ENCODE peak calls at places on chromosomes 13 and 19, in four cellular contexts. E, K, U and O are unnamed samples.

GRCh38 chr19:55437410-55437809 is 5.7 kb downstream of the SHISA7 start:
- DNase-seq in E (no peak), K (peak; percentile 56), U (peak; percentile 60), O (peak; percentile 69)

GRCh38 chr19:48644839-48645651 is 942 bp downstream of the CA11 start:
- DNase-seq in E (no peak), K (peak; percentile 65), U (peak; percentile 71), O (peak; percentile 79)

GRCh38 chr19:11024259-11024658 is 63.4 kb downstream of the SMARCA4 start:
- DNase-seq in E (no peak), K (no peak), U (no peak), O (no peak)

GRCh38 chr19:2428027-2428690 is 773 bp upstream of the TIMM13 start:
- DNase-seq in E (no peak), K (peak; percentile 8), U (peak; percentile 65), O (no peak)

GRCh38 chr19:23345838-23346237 is 49.4 kb downstream of the ZNF91 start:
- DNase-seq in E (no peak), K (no peak), U (no peak), O (no peak)

GRCh38 chr19:42555317-42555716 is 27.0 kb upstream of the CEACAM1 start:
- DNase-seq in E (no peak), K (no peak), U (no peak), O (no peak)

GRCh38 chr19:2081873-2082810 is 14.0 kb downstream of the MOB3A start:
- DNase-seq in E (no peak), K (no peak), U (no peak), O (peak; percentile 69)

GRCh38 chr19:39941615-39942507 is 7.4 kb upstream of the FCGBP start:
- DNase-seq in E (no peak), K (peak; percentile 38), U (no peak), O (no peak)

GRCh38 chr13:47188802-47189201 is 291.9 kb upstream of the HTR2A start:
- DNase-seq in E (peak; percentile 63), K (peak; percentile 66), U (no peak), O (no peak)

GRCh38 chr13:56953965-56954364 is 186.8 kb upstream of the PRR20A start:
- DNase-seq in E (no peak), K (no peak), U (no peak), O (no peak)

GRCh38 chr13:42762251-42762650 is 19.1 kb upstream of the FAM216B start:
- DNase-seq in E (no peak), K (peak; percentile 54), U (no peak), O (no peak)

GRCh38 chr13:52319876-52320275 is 86.1 kb downstream of the THSD1 start:
- DNase-seq in E (no peak), K (peak; percentile 4), U (no peak), O (no peak)

GRCh38 chr19:50705422-50706019 is 14.1 kb downstream of the SHANK1 start:
- DNase-seq in E (peak; percentile 29), K (peak; percentile 76), U (no peak), O (peak; percentile 85)

GRCh38 chr19:50702158-50702869 is 17.3 kb downstream of the SHANK1 start:
- DNase-seq in E (no peak), K (no peak), U (no peak), O (no peak)

GRCh38 chr19:50702870-50703829 is 16.5 kb downstream of the SHANK1 start:
- DNase-seq in E (no peak), K (peak; percentile 50), U (no peak), O (no peak)

GRCh38 chr19:50706387-50706786 is 13.2 kb downstream of the SHANK1 start:
- DNase-seq in E (no peak), K (no peak), U (no peak), O (no peak)

DNA sequence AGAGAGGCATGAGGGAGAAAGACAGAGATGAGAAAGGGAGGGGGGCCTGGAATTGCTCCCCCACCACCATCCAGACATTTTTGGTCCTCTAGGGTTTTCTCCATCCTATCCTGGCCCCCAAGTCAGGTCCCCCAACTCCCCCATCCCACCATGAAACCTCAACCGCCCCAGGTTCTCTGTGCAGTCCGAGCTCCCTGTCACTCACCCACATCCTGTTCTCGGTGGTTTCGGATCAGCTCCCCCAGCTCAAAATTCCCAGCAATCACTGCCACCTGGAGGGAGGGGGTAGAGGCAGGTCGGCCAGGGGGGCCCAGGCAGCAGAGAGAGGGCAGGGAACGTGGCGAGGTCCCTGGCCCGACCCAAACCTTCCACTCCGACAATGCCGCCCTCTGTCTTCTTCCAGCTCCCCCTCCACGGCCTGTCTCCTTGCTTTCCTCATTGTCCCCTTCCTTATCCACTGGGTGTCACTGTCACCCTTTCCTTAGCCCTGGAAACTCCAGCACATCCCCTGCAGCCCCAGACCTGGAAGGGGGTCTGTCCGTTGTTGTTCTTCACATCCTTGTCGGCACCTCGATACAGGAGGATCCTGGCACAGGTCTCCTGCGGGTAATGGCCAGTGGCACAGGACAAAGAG is 15.6 kb downstream of the SHANK1 start:
- DNase-seq in E (no peak), K (no peak), U (peak; percentile 48), O (no peak)
- TF ChIP-seq CTCF in E (no peak), K (peak; percentile 25), U (peak; percentile 14), O (no peak)

GRCh38 chr19:13905634-13906524 is at the start of the genes BRME1 and CC2D1A:
- DNase-seq in E (peak; percentile 21), K (peak; percentile 75), U (peak; percentile 93), O (peak; percentile 100)
- TF ChIP-seq CTCF in E (no peak), K (no peak), U (no peak), O (no peak)

GRCh38 chr19:18279516-18280246 is 1.7 kb downstream of the JUND start:
- DNase-seq in E (peak; percentile 85), K (peak; percentile 92), U (peak; percentile 91), O (peak; percentile 97)

GRCh38 chr19:18281082-18282020 is at the start of gene JUND:
- DNase-seq in E (peak; percentile 89), K (peak; percentile 98), U (peak; percentile 97), O (peak; percentile 100)

GRCh38 chr19:18279266-18279515 is 2.2 kb downstream of the JUND start:
- DNase-seq in E (no peak), K (no peak), U (no peak), O (no peak)

GRCh38 chr19:18280247-18281081 is 958 bp downstream of the JUND start:
- DNase-seq in E (no peak), K (peak; percentile 69), U (peak; percentile 82), O (peak; percentile 92)

GRCh38 chr19:18278521-18279265 is 2.7 kb downstream of the JUND start:
- DNase-seq in E (no peak), K (no peak), U (no peak), O (no peak)
- TF ChIP-seq CTCF in E (peak; percentile 33), K (peak; percentile 24), U (no peak), O (peak; percentile 25)

DNA sequence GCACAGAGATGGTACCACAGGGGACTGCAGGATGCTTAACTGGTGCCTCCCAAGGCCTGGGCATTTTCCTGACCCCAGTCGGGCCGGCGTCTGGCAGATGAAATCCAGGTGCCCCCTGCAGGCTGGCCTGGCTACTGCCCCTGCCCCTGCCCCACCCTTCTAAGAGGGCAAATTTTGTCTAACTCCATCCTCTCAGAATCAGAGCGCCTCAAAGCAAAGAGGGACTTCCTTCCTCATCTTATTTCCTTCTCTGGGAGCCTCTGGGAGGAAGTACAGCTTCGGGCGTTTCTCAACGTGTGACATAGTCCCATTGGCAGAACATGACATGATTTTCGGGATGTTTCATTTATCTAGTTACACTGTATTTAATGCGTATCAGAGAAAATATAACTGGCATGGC is 2.7 kb downstream of the PRKACA start:
- DNase-seq in E (no peak), K (no peak), U (peak; percentile 72), O (peak; percentile 69)
- TF ChIP-seq CTCF in E (peak; percentile 44), K (peak; percentile 36), U (peak; percentile 58), O (peak; percentile 1)